ENCODE peak calls at places on chromosome 3, in five cellular contexts. One of them, this sample, is unnamed.

GRCh38 chr3:188178293-188178950 is 24.5 kb downstream of the LPP start:
- DNase-seq in cardiac fibroblast: no peak
- DNase-seq in Peyer's patch: no peak
- DNase-seq in H9: no peak
- DNase-seq in adrenal gland: no peak
- DNase-seq in this sample: no peak

GRCh38 chr3:17032407-17033034 is 147.8 kb downstream of the PLCL2 start:
- DNase-seq in cardiac fibroblast: peak
- DNase-seq in Peyer's patch: no peak
- DNase-seq in H9: no peak
- DNase-seq in adrenal gland: no peak
- DNase-seq in this sample: no peak

GRCh38 chr3:151282921-151283320 is 4.6 kb upstream of the P2RY14 start:
- DNase-seq in cardiac fibroblast: peak
- DNase-seq in Peyer's patch: no peak
- DNase-seq in H9: no peak
- DNase-seq in adrenal gland: no peak
- DNase-seq in this sample: no peak

GRCh38 chr3:16802382-16802781 is 82.4 kb upstream of the PLCL2 start:
- DNase-seq in cardiac fibroblast: no peak
- DNase-seq in Peyer's patch: no peak
- DNase-seq in H9: no peak
- DNase-seq in adrenal gland: no peak
- DNase-seq in this sample: no peak

GRCh38 chr3:142209655-142210054 is 15.7 kb downstream of the GK5 start:
- DNase-seq in cardiac fibroblast: peak
- DNase-seq in Peyer's patch: peak
- DNase-seq in H9: no peak
- DNase-seq in adrenal gland: peak
- DNase-seq in this sample: peak

GRCh38 chr3:105367406-105368213 is 901 bp downstream of the ALCAM start:
- DNase-seq in cardiac fibroblast: peak
- DNase-seq in Peyer's patch: peak
- DNase-seq in H9: peak
- DNase-seq in adrenal gland: peak
- DNase-seq in this sample: no peak

GRCh38 chr3:103082501-103082900 is 647.7 kb downstream of the ZPLD1 start:
- DNase-seq in cardiac fibroblast: no peak
- DNase-seq in Peyer's patch: no peak
- DNase-seq in H9: no peak
- DNase-seq in adrenal gland: no peak
- DNase-seq in this sample: no peak

GRCh38 chr3:11154036-11154952 is at the start of gene HRH1:
- DNase-seq in cardiac fibroblast: peak
- DNase-seq in Peyer's patch: no peak
- DNase-seq in H9: no peak
- DNase-seq in adrenal gland: no peak
- DNase-seq in this sample: no peak

GRCh38 chr3:70273492-70273891 is 38.9 kb downstream of the MDFIC2 start:
- DNase-seq in cardiac fibroblast: peak
- DNase-seq in Peyer's patch: peak
- DNase-seq in H9: no peak
- DNase-seq in adrenal gland: no peak
- DNase-seq in this sample: no peak

GRCh38 chr3:46968783-46969428 is 7.6 kb downstream of the CCDC12 start:
- DNase-seq in cardiac fibroblast: no peak
- DNase-seq in Peyer's patch: no peak
- DNase-seq in H9: no peak
- DNase-seq in adrenal gland: no peak
- DNase-seq in this sample: no peak

GRCh38 chr3:159733194-159733860 is 255.3 kb upstream of the IL12A start:
- DNase-seq in cardiac fibroblast: peak
- DNase-seq in Peyer's patch: no peak
- DNase-seq in H9: no peak
- DNase-seq in adrenal gland: no peak
- DNase-seq in this sample: no peak

GRCh38 chr3:86800116-86800515 is 190.8 kb downstream of the VGLL3 start:
- DNase-seq in cardiac fibroblast: no peak
- DNase-seq in Peyer's patch: no peak
- DNase-seq in H9: no peak
- DNase-seq in adrenal gland: no peak
- DNase-seq in this sample: no peak

GRCh38 chr3:103924544-103924943 is 1442.2 kb upstream of the ALCAM start:
- DNase-seq in cardiac fibroblast: no peak
- DNase-seq in Peyer's patch: no peak
- DNase-seq in H9: no peak
- DNase-seq in adrenal gland: no peak
- DNase-seq in this sample: no peak

GRCh38 chr3:12752111-12752510 is 6.9 kb downstream of the TMEM40 start:
- DNase-seq in cardiac fibroblast: peak
- DNase-seq in Peyer's patch: no peak
- DNase-seq in H9: no peak
- DNase-seq in adrenal gland: no peak
- DNase-seq in this sample: no peak

GRCh38 chr3:100994809-100995208 is 1.6 kb upstream of the ABI3BP start:
- DNase-seq in cardiac fibroblast: no peak
- DNase-seq in Peyer's patch: no peak
- DNase-seq in H9: no peak
- DNase-seq in adrenal gland: no peak
- DNase-seq in this sample: no peak

GRCh38 chr3:98563661-98564281 is 29.6 kb downstream of the CPOX start:
- DNase-seq in cardiac fibroblast: peak
- DNase-seq in Peyer's patch: no peak
- DNase-seq in H9: no peak
- DNase-seq in adrenal gland: no peak
- DNase-seq in this sample: no peak

GRCh38 chr3:128971421-128971820 is 22.5 kb downstream of the CFAP92 start:
- DNase-seq in cardiac fibroblast: peak
- DNase-seq in Peyer's patch: no peak
- DNase-seq in H9: no peak
- DNase-seq in adrenal gland: peak
- DNase-seq in this sample: no peak

GRCh38 chr3:37256447-37256846 is 82.1 kb upstream of the LRRFIP2 start:
- DNase-seq in cardiac fibroblast: peak
- DNase-seq in Peyer's patch: no peak
- DNase-seq in H9: no peak
- DNase-seq in adrenal gland: no peak
- DNase-seq in this sample: no peak

GRCh38 chr3:48560648-48561018 is 2.9 kb downstream of the UCN2 start:
- DNase-seq in cardiac fibroblast: no peak
- DNase-seq in Peyer's patch: no peak
- DNase-seq in H9: no peak
- DNase-seq in adrenal gland: no peak
- DNase-seq in this sample: no peak

GRCh38 chr3:155766206-155766605 is 21.3 kb upstream of the PLCH1 start:
- DNase-seq in cardiac fibroblast: peak
- DNase-seq in Peyer's patch: no peak
- DNase-seq in H9: no peak
- DNase-seq in adrenal gland: no peak
- DNase-seq in this sample: no peak

GRCh38 chr3:118671192-118671591 is 363.5 kb downstream of the IGSF11 start:
- DNase-seq in cardiac fibroblast: no peak
- DNase-seq in Peyer's patch: no peak
- DNase-seq in H9: no peak
- DNase-seq in adrenal gland: no peak
- DNase-seq in this sample: no peak

GRCh38 chr3:8561365-8561764 is 59.7 kb downstream of the LMCD1 start:
- DNase-seq in cardiac fibroblast: peak
- DNase-seq in Peyer's patch: no peak
- DNase-seq in H9: no peak
- DNase-seq in adrenal gland: no peak
- DNase-seq in this sample: no peak

GRCh38 chr3:116473602-116474001 is 28.3 kb upstream of the LSAMP start:
- DNase-seq in cardiac fibroblast: no peak
- DNase-seq in Peyer's patch: no peak
- DNase-seq in H9: no peak
- DNase-seq in adrenal gland: no peak
- DNase-seq in this sample: no peak

GRCh38 chr3:128788268-128788869 is 62.4 kb downstream of the RAB7A start:
- DNase-seq in cardiac fibroblast: no peak
- DNase-seq in Peyer's patch: no peak
- DNase-seq in H9: no peak
- DNase-seq in adrenal gland: no peak
- DNase-seq in this sample: no peak

GRCh38 chr3:165839296-165840076 is 2.3 kb upstream of the BCHE start:
- DNase-seq in cardiac fibroblast: peak
- DNase-seq in Peyer's patch: no peak
- DNase-seq in H9: no peak
- DNase-seq in adrenal gland: no peak
- DNase-seq in this sample: no peak

GRCh38 chr3:137410028-137410427 is 354.1 kb upstream of the SOX14 start:
- DNase-seq in cardiac fibroblast: no peak
- DNase-seq in Peyer's patch: no peak
- DNase-seq in H9: no peak
- DNase-seq in adrenal gland: no peak
- DNase-seq in this sample: no peak

GRCh38 chr3:8604006-8604405 is 40.6 kb downstream of the SSUH2 start:
- DNase-seq in cardiac fibroblast: no peak
- DNase-seq in Peyer's patch: no peak
- DNase-seq in H9: no peak
- DNase-seq in adrenal gland: no peak
- DNase-seq in this sample: no peak

GRCh38 chr3:183185696-183186095 is 23.2 kb upstream of the LAMP3 start:
- DNase-seq in cardiac fibroblast: peak
- DNase-seq in Peyer's patch: peak
- DNase-seq in H9: no peak
- DNase-seq in adrenal gland: peak
- DNase-seq in this sample: peak

GRCh38 chr3:45677045-45677436 is 12.2 kb upstream of the SACM1L start:
- DNase-seq in cardiac fibroblast: peak
- DNase-seq in Peyer's patch: peak
- DNase-seq in H9: no peak
- DNase-seq in adrenal gland: peak
- DNase-seq in this sample: no peak

GRCh38 chr3:163056874-163057497 is 1560.4 kb downstream of the OTOL1 start:
- DNase-seq in cardiac fibroblast: peak
- DNase-seq in Peyer's patch: no peak
- DNase-seq in H9: peak
- DNase-seq in adrenal gland: peak
- DNase-seq in this sample: no peak
- TF ChIP-seq CTCF in cardiac fibroblast: peak
- TF ChIP-seq CTCF in Peyer's patch: peak
- TF ChIP-seq CTCF in H9: peak
- TF ChIP-seq CTCF in adrenal gland: peak
- TF ChIP-seq CTCF in this sample: peak

DNA sequence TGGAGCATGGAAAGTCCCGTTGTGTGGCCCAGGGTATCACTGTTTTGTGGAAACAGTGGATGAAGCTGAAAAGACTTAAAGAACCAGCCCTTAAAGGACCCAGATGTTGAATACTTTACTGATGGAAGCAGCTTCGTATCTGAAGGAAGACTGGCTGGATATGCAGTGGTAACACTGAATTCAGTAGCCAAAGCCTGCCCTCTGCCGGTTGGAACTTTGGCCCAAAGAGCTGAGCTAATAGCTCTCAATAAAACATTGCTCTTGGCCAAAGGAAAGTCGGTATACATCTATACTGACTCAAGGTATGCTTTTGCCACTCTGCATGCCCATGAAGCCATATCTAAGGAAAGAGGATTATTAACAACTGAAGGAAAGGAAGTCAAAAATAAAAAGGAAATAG is 885.4 kb downstream of the PDCD6IP start:
- DNase-seq in cardiac fibroblast: peak
- DNase-seq in Peyer's patch: peak
- DNase-seq in H9: peak
- DNase-seq in adrenal gland: peak
- DNase-seq in this sample: peak
- TF ChIP-seq CTCF in cardiac fibroblast: peak
- TF ChIP-seq CTCF in Peyer's patch: peak
- TF ChIP-seq CTCF in H9: peak
- TF ChIP-seq CTCF in adrenal gland: peak
- TF ChIP-seq CTCF in this sample: peak

GRCh38 chr3:152505926-152506325 is 237.2 kb downstream of the MBNL1 start:
- DNase-seq in cardiac fibroblast: no peak
- DNase-seq in Peyer's patch: no peak
- DNase-seq in H9: no peak
- DNase-seq in adrenal gland: no peak
- DNase-seq in this sample: no peak

GRCh38 chr3:152511904-152512303 is 243.2 kb downstream of the MBNL1 start:
- DNase-seq in cardiac fibroblast: no peak
- DNase-seq in Peyer's patch: no peak
- DNase-seq in H9: no peak
- DNase-seq in adrenal gland: no peak
- DNase-seq in this sample: no peak

GRCh38 chr3:152513301-152513960 is 244.7 kb downstream of the MBNL1 start:
- DNase-seq in cardiac fibroblast: no peak
- DNase-seq in Peyer's patch: no peak
- DNase-seq in H9: no peak
- DNase-seq in adrenal gland: no peak
- DNase-seq in this sample: no peak

GRCh38 chr3:152508705-152509104 is 240.0 kb downstream of the MBNL1 start:
- DNase-seq in cardiac fibroblast: peak
- DNase-seq in Peyer's patch: no peak
- DNase-seq in H9: no peak
- DNase-seq in adrenal gland: no peak
- DNase-seq in this sample: no peak
- TF ChIP-seq CTCF in cardiac fibroblast: peak
- TF ChIP-seq CTCF in Peyer's patch: peak
- TF ChIP-seq CTCF in H9: peak
- TF ChIP-seq CTCF in adrenal gland: peak
- TF ChIP-seq CTCF in this sample: no peak

DNA sequence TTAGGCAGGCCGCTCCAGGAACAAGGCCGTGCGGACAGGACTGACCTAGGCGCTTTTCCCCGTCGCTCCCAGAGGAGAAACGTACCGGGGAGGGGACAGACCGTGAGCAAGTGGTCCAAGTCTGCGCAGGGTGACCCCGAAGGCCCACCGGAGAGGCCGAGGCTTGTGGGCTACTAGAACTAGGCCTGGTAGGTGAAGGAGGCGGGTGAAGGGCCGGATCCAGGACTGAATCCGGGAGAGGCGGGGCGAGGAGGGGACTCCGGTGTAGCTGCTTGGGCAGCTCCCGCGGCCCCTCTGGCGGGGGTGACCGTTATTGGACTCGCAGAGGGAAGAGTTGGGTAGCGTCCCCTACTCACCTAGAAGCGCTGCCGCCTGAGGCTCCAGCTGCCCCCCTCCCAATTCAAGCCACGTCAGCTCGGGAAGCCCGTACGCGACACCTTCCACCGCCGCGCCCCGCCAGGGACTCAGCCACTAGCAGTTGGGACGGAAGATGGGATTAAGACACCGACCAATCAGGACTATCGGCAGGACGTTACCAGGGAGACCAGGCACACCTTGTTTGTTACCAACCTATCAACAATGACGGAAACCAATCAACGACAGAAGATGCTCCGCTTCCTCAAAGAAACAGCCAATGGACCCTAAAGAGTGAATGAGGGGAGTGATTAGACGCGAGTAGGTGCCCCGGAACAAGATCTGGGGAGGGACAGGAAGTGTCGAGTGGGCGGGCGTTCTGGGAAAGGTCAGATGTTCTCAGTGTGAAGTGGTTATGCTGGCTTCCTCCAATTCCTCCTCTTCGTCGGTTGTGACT is at the start of gene GOLGB1:
- DNase-seq in cardiac fibroblast: peak
- DNase-seq in Peyer's patch: peak
- DNase-seq in H9: peak
- DNase-seq in adrenal gland: peak
- DNase-seq in this sample: peak
- TF ChIP-seq CTCF in cardiac fibroblast: no peak
- TF ChIP-seq CTCF in Peyer's patch: peak
- TF ChIP-seq CTCF in H9: no peak
- TF ChIP-seq CTCF in adrenal gland: peak
- TF ChIP-seq CTCF in this sample: no peak

This sample was measured in AG09319.